ENCODE peak calls at places on chromosomes 1 and 21, in five cellular contexts. One of them, this sample, is unnamed. For H3K9me3 and H3K4me1, the result is how much of the 10 kb centered on the place peaks cover.

GRCh38 chr1:222288056-222288455 is 259.8 kb downstream of the HHIPL2 start:
- DNase-seq in upper lobe of left lung: no peak
- DNase-seq in body of pancreas: no peak
- DNase-seq in psoas muscle: no peak
- DNase-seq in fibroblast of lung: no peak
- DNase-seq in this sample: no peak

GRCh38 chr1:51583532-51583931 is 33.4 kb upstream of the OSBPL9 start:
- DNase-seq in upper lobe of left lung: no peak
- DNase-seq in body of pancreas: peak
- DNase-seq in psoas muscle: peak
- DNase-seq in fibroblast of lung: peak
- DNase-seq in this sample: no peak

GRCh38 chr21:44982558-44983244 is 42.9 kb downstream of the SLX9 start:
- DNase-seq in body of pancreas: no peak
- DNase-seq in fibroblast of lung: peak
- DNase-seq in psoas muscle: peak
- DNase-seq in upper lobe of left lung: peak
- DNase-seq in this sample: no peak

GRCh38 chr1:8679929-8680504 is 137.4 kb downstream of the RERE start:
- DNase-seq in body of pancreas: no peak
- DNase-seq in psoas muscle: no peak
- DNase-seq in upper lobe of left lung: no peak
- DNase-seq in fibroblast of lung: no peak
- DNase-seq in this sample: no peak

GRCh38 chr1:112575154-112575804 is 43.7 kb downstream of the ST7L start:
- DNase-seq in psoas muscle: no peak
- DNase-seq in upper lobe of left lung: no peak
- DNase-seq in body of pancreas: no peak
- DNase-seq in fibroblast of lung: peak
- DNase-seq in this sample: no peak

GRCh38 chr21:42406846-42407245 is 3.1 kb downstream of the UBASH3A start:
- DNase-seq in psoas muscle: no peak
- DNase-seq in body of pancreas: no peak
- DNase-seq in upper lobe of left lung: no peak
- DNase-seq in fibroblast of lung: no peak
- DNase-seq in this sample: no peak

GRCh38 chr21:36889401-36889800 is 77.1 kb downstream of the HLCS start:
- DNase-seq in upper lobe of left lung: no peak
- DNase-seq in psoas muscle: no peak
- DNase-seq in fibroblast of lung: peak
- DNase-seq in body of pancreas: no peak
- DNase-seq in this sample: no peak

GRCh38 chr1:1309525-1310385 is 1.4 kb downstream of the PUSL1 start:
- DNase-seq in upper lobe of left lung: peak
- DNase-seq in body of pancreas: no peak
- DNase-seq in fibroblast of lung: no peak
- DNase-seq in psoas muscle: no peak
- DNase-seq in this sample: no peak

GRCh38 chr1:229075217-229075616 is 195.7 kb upstream of the RAB4A start:
- DNase-seq in upper lobe of left lung: no peak
- DNase-seq in body of pancreas: no peak
- DNase-seq in psoas muscle: no peak
- DNase-seq in fibroblast of lung: no peak
- DNase-seq in this sample: no peak

GRCh38 chr1:108962681-108963051 is 618 bp downstream of the CLCC1 start:
- DNase-seq in upper lobe of left lung: peak
- DNase-seq in body of pancreas: peak
- DNase-seq in psoas muscle: no peak
- DNase-seq in fibroblast of lung: peak
- DNase-seq in this sample: peak

GRCh38 chr1:170711682-170712081 is 47.8 kb downstream of the PRRX1 start:
- DNase-seq in fibroblast of lung: peak
- DNase-seq in body of pancreas: no peak
- DNase-seq in psoas muscle: no peak
- DNase-seq in upper lobe of left lung: no peak
- DNase-seq in this sample: no peak

GRCh38 chr1:43651188-43651587 is 1.2 kb downstream of the KDM4A start:
- DNase-seq in upper lobe of left lung: no peak
- DNase-seq in fibroblast of lung: no peak
- DNase-seq in psoas muscle: no peak
- DNase-seq in body of pancreas: no peak
- DNase-seq in this sample: no peak

GRCh38 chr1:212457740-212458338 is 25.1 kb downstream of the NENF start:
- DNase-seq in psoas muscle: no peak
- DNase-seq in upper lobe of left lung: no peak
- DNase-seq in body of pancreas: no peak
- DNase-seq in fibroblast of lung: peak
- DNase-seq in this sample: no peak

GRCh38 chr1:84370831-84371394 is 27.4 kb upstream of the DNASE2B start:
- DNase-seq in psoas muscle: no peak
- DNase-seq in fibroblast of lung: peak
- DNase-seq in upper lobe of left lung: no peak
- DNase-seq in body of pancreas: no peak
- DNase-seq in this sample: no peak

GRCh38 chr1:228376262-228376628 is 30.4 kb downstream of the TRIM11 start:
- DNase-seq in psoas muscle: no peak
- DNase-seq in upper lobe of left lung: no peak
- DNase-seq in fibroblast of lung: no peak
- DNase-seq in body of pancreas: no peak
- DNase-seq in this sample: no peak

GRCh38 chr1:211829343-211830054 is 1.1 kb downstream of the LPGAT1 start:
- DNase-seq in fibroblast of lung: peak
- DNase-seq in body of pancreas: peak
- DNase-seq in upper lobe of left lung: no peak
- DNase-seq in psoas muscle: peak
- DNase-seq in this sample: no peak

GRCh38 chr1:47554082-47554481 is 116.2 kb downstream of the FOXD2 start:
- DNase-seq in body of pancreas: no peak
- DNase-seq in upper lobe of left lung: no peak
- DNase-seq in fibroblast of lung: no peak
- DNase-seq in psoas muscle: no peak
- DNase-seq in this sample: no peak

DNA sequence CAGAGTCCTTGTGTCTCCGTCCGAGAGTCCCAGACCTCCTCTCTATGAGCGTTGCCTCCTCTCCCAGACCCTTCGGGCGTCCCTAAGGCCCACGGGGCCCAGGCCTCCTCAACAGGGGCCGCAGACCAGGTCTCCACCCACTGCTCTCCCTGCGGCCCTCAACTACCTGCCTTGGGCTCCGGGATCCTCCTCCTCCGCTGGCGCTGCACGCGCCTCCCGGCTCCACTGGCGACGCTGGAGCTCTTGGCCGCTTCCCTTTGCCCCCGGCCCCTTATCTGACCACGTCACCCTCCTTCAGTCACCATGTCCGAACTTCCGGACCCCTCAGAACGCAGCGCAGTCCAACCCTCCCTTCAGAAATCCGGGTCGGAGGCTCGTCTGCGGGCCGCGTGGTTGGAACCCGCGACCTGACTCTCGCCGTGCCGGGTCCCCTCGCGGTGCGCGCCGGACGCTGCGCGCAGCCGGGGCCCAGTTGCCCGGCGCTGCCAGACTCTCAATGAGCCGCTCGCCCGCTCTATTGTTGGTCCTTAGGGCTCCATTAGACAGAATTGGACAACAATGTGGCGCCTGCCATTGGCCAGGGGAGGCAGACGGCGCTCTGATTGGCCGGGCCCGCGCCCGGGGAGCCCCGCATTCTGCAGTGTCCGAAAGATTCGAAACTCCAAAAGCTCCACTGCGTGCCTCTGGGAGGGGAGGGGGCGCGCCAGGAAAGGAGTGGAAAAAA is at the start of gene DMRTA2:
- DNase-seq in upper lobe of left lung: peak
- DNase-seq in psoas muscle: no peak
- DNase-seq in fibroblast of lung: peak
- DNase-seq in body of pancreas: no peak
- DNase-seq in this sample: no peak
- H3K9me3 ChIP-seq in upper lobe of left lung: under half
- H3K9me3 ChIP-seq in psoas muscle: under half
- H3K9me3 ChIP-seq in fibroblast of lung: under half
- H3K9me3 ChIP-seq in body of pancreas: under half
- H3K9me3 ChIP-seq in this sample: under half

GRCh38 chr1:226687476-226687875 is 51.6 kb downstream of the ITPKB start:
- DNase-seq in psoas muscle: no peak
- DNase-seq in body of pancreas: no peak
- DNase-seq in upper lobe of left lung: no peak
- DNase-seq in fibroblast of lung: no peak
- DNase-seq in this sample: peak

GRCh38 chr1:226690460-226690982 is 48.6 kb downstream of the ITPKB start:
- DNase-seq in upper lobe of left lung: no peak
- DNase-seq in psoas muscle: no peak
- DNase-seq in fibroblast of lung: no peak
- DNase-seq in body of pancreas: no peak
- DNase-seq in this sample: peak

GRCh38 chr1:226686440-226687436 is 52.3 kb downstream of the ITPKB start:
- DNase-seq in psoas muscle: no peak
- DNase-seq in body of pancreas: no peak
- DNase-seq in fibroblast of lung: no peak
- DNase-seq in upper lobe of left lung: no peak
- DNase-seq in this sample: no peak

GRCh38 chr1:226688852-226689251 is 50.2 kb downstream of the ITPKB start:
- DNase-seq in fibroblast of lung: no peak
- DNase-seq in upper lobe of left lung: no peak
- DNase-seq in psoas muscle: no peak
- DNase-seq in body of pancreas: no peak
- DNase-seq in this sample: no peak

DNA sequence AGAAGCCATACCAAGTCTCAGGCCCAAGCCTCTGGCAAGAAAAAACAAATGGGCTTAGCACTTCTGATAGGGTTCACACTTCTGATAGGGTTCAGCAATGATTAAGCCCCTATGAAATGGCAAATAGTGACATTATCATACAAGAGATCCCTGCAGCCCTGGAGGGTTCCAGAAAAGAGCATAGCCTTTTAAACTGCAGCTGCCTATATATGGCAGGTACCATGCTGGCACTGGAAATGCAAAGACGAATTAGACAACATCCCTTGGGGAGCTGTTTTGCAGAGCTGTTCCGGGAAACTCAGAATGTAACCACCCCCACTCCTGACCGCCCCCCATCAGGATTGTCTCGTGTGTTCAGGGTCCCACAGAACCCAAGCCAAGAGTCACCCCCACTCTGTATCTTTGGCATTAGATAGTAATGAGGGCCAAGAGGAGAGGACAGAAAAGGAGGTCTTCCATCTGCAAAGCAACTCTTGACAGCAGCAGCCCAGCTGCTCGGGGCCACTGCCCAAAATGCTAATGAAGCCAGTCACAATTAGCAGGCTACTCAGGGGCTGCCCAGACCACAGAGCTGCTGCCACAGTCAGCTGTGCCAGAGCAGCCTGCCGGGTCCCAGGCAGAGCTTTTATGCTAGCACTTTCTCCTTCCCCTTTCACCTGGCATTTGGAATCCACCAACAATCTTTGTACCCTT is 50.9 kb downstream of the ITPKB start:
- DNase-seq in upper lobe of left lung: no peak
- DNase-seq in body of pancreas: no peak
- DNase-seq in fibroblast of lung: no peak
- DNase-seq in psoas muscle: no peak
- DNase-seq in this sample: no peak
- H3K4me1 ChIP-seq in upper lobe of left lung: under half
- H3K4me1 ChIP-seq in body of pancreas: under half
- H3K4me1 ChIP-seq in fibroblast of lung: under half
- H3K4me1 ChIP-seq in psoas muscle: half or more
- H3K4me1 ChIP-seq in this sample: half or more

DNA sequence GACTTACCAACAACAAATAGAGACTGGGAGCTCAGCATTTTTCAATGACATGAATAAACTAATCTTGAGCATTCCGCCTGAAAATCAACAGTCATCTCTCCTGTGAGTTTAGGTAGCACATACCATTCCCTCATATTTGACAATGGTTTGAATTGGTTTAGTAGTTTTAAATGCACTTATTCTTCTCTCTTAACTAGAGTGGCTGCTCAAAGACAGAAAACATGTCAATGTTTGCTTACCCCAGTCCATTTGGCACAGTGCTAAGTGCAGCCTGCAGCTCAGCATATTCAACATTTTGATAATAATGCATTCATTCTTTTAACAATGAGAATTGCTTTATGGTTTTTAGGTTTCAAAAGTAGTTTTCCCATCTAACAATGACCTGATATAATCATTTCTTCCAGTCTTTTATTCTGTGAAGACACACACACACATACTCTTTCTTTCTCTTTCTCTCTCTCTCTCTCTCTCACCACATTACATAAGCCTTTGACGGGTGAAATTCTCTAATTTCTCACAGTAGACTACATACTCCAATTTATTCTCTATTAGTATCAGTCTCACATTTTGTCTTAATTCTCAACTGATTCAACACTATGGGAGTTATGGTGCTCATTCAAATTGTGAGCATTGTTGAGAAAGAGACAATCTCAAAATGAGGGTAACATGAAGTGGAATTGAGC is 432.3 kb downstream of the LRRIQ3 start:
- DNase-seq in upper lobe of left lung: no peak
- DNase-seq in fibroblast of lung: no peak
- DNase-seq in psoas muscle: no peak
- DNase-seq in body of pancreas: no peak
- DNase-seq in this sample: no peak
- H3K9me3 ChIP-seq in upper lobe of left lung: under half
- H3K9me3 ChIP-seq in fibroblast of lung: under half
- H3K9me3 ChIP-seq in psoas muscle: under half
- H3K9me3 ChIP-seq in body of pancreas: under half
- H3K9me3 ChIP-seq in this sample: under half

GRCh38 chr1:172473302-172473701 is 29.4 kb upstream of the PIGC start:
- DNase-seq in upper lobe of left lung: no peak
- DNase-seq in body of pancreas: no peak
- DNase-seq in psoas muscle: no peak
- DNase-seq in fibroblast of lung: no peak
- DNase-seq in this sample: no peak

GRCh38 chr1:172469717-172470116 is 25.8 kb upstream of the PIGC start:
- DNase-seq in body of pancreas: no peak
- DNase-seq in fibroblast of lung: no peak
- DNase-seq in psoas muscle: no peak
- DNase-seq in upper lobe of left lung: no peak
- DNase-seq in this sample: no peak

GRCh38 chr1:172470149-172470548 is 26.3 kb upstream of the PIGC start:
- DNase-seq in upper lobe of left lung: no peak
- DNase-seq in fibroblast of lung: no peak
- DNase-seq in body of pancreas: no peak
- DNase-seq in psoas muscle: no peak
- DNase-seq in this sample: no peak

GRCh38 chr1:172473842-172474241 is 30.0 kb upstream of the PIGC start:
- DNase-seq in body of pancreas: no peak
- DNase-seq in upper lobe of left lung: no peak
- DNase-seq in fibroblast of lung: no peak
- DNase-seq in psoas muscle: no peak
- DNase-seq in this sample: no peak

GRCh38 chr1:172472495-172472894 is 28.6 kb upstream of the PIGC start:
- DNase-seq in fibroblast of lung: no peak
- DNase-seq in body of pancreas: no peak
- DNase-seq in psoas muscle: no peak
- DNase-seq in upper lobe of left lung: no peak
- DNase-seq in this sample: no peak
- H3K4me1 ChIP-seq in fibroblast of lung: under half
- H3K4me1 ChIP-seq in body of pancreas: half or more
- H3K4me1 ChIP-seq in psoas muscle: under half
- H3K4me1 ChIP-seq in upper lobe of left lung: under half
- H3K4me1 ChIP-seq in this sample: under half

GRCh38 chr1:3119061-3119460 is 50.1 kb downstream of the PRDM16 start:
- DNase-seq in fibroblast of lung: no peak
- DNase-seq in body of pancreas: no peak
- DNase-seq in psoas muscle: no peak
- DNase-seq in upper lobe of left lung: peak
- DNase-seq in this sample: no peak
- H3K9me3 ChIP-seq in fibroblast of lung: under half
- H3K9me3 ChIP-seq in body of pancreas: under half
- H3K9me3 ChIP-seq in psoas muscle: under half
- H3K9me3 ChIP-seq in upper lobe of left lung: under half
- H3K9me3 ChIP-seq in this sample: under half